ENCODE peak calls at places on chromosomes 2 and 18, in four cellular contexts. S is right cardiac atrium, B is lung, Q is cardiac septum. N is an unnamed sample.

GRCh38 chr18:75089748-75090327 is 119.1 kb downstream of the PTGR3 start:
- DNase-seq in Q (peak; percentile 50), S (no peak), B (no peak), N (no peak)

GRCh38 chr2:138036522-138036921 is 72.2 kb downstream of the HNMT start:
- DNase-seq in B (no peak), S (no peak), Q (no peak), N (no peak)

GRCh38 chr2:211216221-211216620 is 659.8 kb downstream of the CPS1 start:
- DNase-seq in S (no peak), Q (no peak), B (no peak), N (peak; percentile 22)

GRCh38 chr2:4358855-4359254 is 655.5 kb downstream of the DCDC2C start:
- DNase-seq in S (no peak), Q (no peak), B (no peak), N (no peak)

GRCh38 chr2:98819350-98819749 is 88.4 kb upstream of the MGAT4A start:
- DNase-seq in B (no peak), S (no peak), Q (no peak), N (no peak)

GRCh38 chr18:37578886-37579513 is 13.4 kb upstream of the CELF4 start:
- DNase-seq in Q (no peak), B (no peak), S (peak; percentile 20), N (peak; percentile 2)

GRCh38 chr2:236968101-236968886 is 117.4 kb upstream of the COPS8 start:
- DNase-seq in B (no peak), S (no peak), Q (no peak), N (peak; percentile 71)

GRCh38 chr2:48677450-48677849 is 59.8 kb downstream of the GTF2A1L start:
- DNase-seq in S (no peak), Q (no peak), B (no peak), N (no peak)

GRCh38 chr2:6372317-6372903 is 493.3 kb downstream of the CMPK2 start:
- DNase-seq in Q (no peak), S (no peak), B (no peak), N (peak; percentile 3)

GRCh38 chr2:121297217-121297830 is 12.3 kb upstream of the TFCP2L1 start:
- DNase-seq in S (no peak), Q (peak; percentile 72), B (no peak), N (peak; percentile 60)

GRCh38 chr2:27182346-27182745 is 29.5 kb upstream of the ATRAID start:
- DNase-seq in B (no peak), Q (no peak), S (no peak), N (no peak)

GRCh38 chr2:72990695-72991438 is 73.5 kb downstream of the EMX1 start:
- DNase-seq in B (no peak), S (no peak), Q (no peak), N (no peak)

GRCh38 chr2:235608200-235608591 is 114.4 kb downstream of the AGAP1 start:
- DNase-seq in B (no peak), S (peak; percentile 40), Q (no peak), N (no peak)

GRCh38 chr18:48805826-48806535 is 144.8 kb downstream of the SMAD7 start:
- DNase-seq in B (no peak), Q (no peak), S (no peak), N (no peak)

GRCh38 chr2:237538001-237538720 is 28.2 kb upstream of the PRLH start:
- DNase-seq in Q (no peak), B (no peak), S (no peak), N (no peak)

GRCh38 chr2:128381001-128381938 is 62.6 kb upstream of the HS6ST1 start:
- DNase-seq in Q (peak; percentile 70), S (no peak), B (no peak), N (peak; percentile 64)

GRCh38 chr18:43060020-43060419 is 55.5 kb downstream of the RIT2 start:
- DNase-seq in S (no peak), Q (no peak), B (no peak), N (no peak)

GRCh38 chr2:86468162-86469033 is 27.2 kb downstream of the KDM3A start:
- DNase-seq in Q (no peak), B (no peak), S (no peak), N (no peak)

GRCh38 chr2:145020694-145021093 is 500.8 kb upstream of the ZEB2 start:
- DNase-seq in S (no peak), Q (no peak), B (no peak), N (no peak)

GRCh38 chr2:27992787-27993747 is 102.5 kb downstream of the BABAM2 start:
- DNase-seq in B (no peak), Q (no peak), S (no peak), N (peak; percentile 49)

GRCh38 chr2:132448771-132449170 is 32.2 kb downstream of the GPR39 start:
- DNase-seq in S (no peak), B (no peak), Q (no peak), N (peak; percentile 50)

GRCh38 chr2:64345998-64346397 is 108.0 kb upstream of the LGALSL start:
- DNase-seq in B (no peak), S (no peak), Q (no peak), N (no peak)

GRCh38 chr18:3380384-3380961 is 69.5 kb upstream of the TGIF1 start:
- DNase-seq in S (no peak), B (no peak), Q (no peak), N (no peak)

GRCh38 chr2:117068371-117068770 is 746.1 kb upstream of the DDX18 start:
- DNase-seq in S (no peak), Q (no peak), B (no peak), N (no peak)

GRCh38 chr18:31679133-31679731 is 5.1 kb downstream of the B4GALT6 start:
- DNase-seq in Q (no peak), S (no peak), B (no peak), N (no peak)

GRCh38 chr18:5095239-5095638 is 101.8 kb downstream of the AKAIN1 start:
- DNase-seq in S (no peak), B (no peak), Q (no peak), N (no peak)

GRCh38 chr2:219466816-219467735 is 31.6 kb upstream of the GMPPA start:
- DNase-seq in Q (no peak), B (no peak), S (no peak), N (no peak)

GRCh38 chr2:33477473-33478468 is 1.3 kb downstream of the RASGRP3 start:
- DNase-seq in B (no peak), S (peak; percentile 53), Q (peak; percentile 77), N (peak; percentile 55)

GRCh38 chr2:10220516-10221391 is 82.0 kb upstream of the HPCAL1 start:
- DNase-seq in Q (no peak), S (no peak), B (no peak), N (no peak)

N was measured in Caco-2.